ENCODE peak calls at places on chromosomes 3 and 15, in four cellular contexts. One of them, this sample, is unnamed.

GRCh38 chr3:82940124-82940523 is 1178.7 kb upstream of the GBE1 start:
- DNase-seq in GM12878: no peak
- DNase-seq in HL-60: no peak
- DNase-seq in K562: no peak
- DNase-seq in this sample: no peak

GRCh38 chr15:47404877-47405276 is 312.4 kb upstream of the SEMA6D start:
- DNase-seq in GM12878: no peak
- DNase-seq in HL-60: no peak
- DNase-seq in K562: no peak
- DNase-seq in this sample: no peak

GRCh38 chr3:150248116-150248864 is 159.8 kb upstream of the TSC22D2 start:
- DNase-seq in GM12878: no peak
- DNase-seq in HL-60: no peak
- DNase-seq in K562: no peak
- DNase-seq in this sample: no peak

GRCh38 chr3:66452247-66453040 is 48.4 kb downstream of the LRIG1 start:
- DNase-seq in GM12878: no peak
- DNase-seq in HL-60: no peak
- DNase-seq in K562: no peak
- DNase-seq in this sample: no peak

GRCh38 chr3:14487086-14487485 is 53.1 kb downstream of the GRIP2 start:
- DNase-seq in GM12878: no peak
- DNase-seq in HL-60: no peak
- DNase-seq in K562: no peak
- DNase-seq in this sample: no peak

GRCh38 chr3:89617706-89618105 is 510.3 kb downstream of the EPHA3 start:
- DNase-seq in GM12878: no peak
- DNase-seq in HL-60: no peak
- DNase-seq in K562: no peak
- DNase-seq in this sample: no peak

GRCh38 chr15:89107984-89108383 is 19.7 kb downstream of the ABHD2 start:
- DNase-seq in GM12878: no peak
- DNase-seq in HL-60: no peak
- DNase-seq in K562: no peak
- DNase-seq in this sample: no peak

GRCh38 chr3:96931491-96931890 is 117.1 kb downstream of the EPHA6 start:
- DNase-seq in GM12878: no peak
- DNase-seq in HL-60: no peak
- DNase-seq in K562: no peak
- DNase-seq in this sample: no peak

GRCh38 chr3:63625161-63625560 is 27.3 kb upstream of the SNTN start:
- DNase-seq in GM12878: no peak
- DNase-seq in HL-60: no peak
- DNase-seq in K562: no peak
- DNase-seq in this sample: no peak

GRCh38 chr3:66418432-66419052 is 82.3 kb downstream of the LRIG1 start:
- DNase-seq in GM12878: no peak
- DNase-seq in HL-60: no peak
- DNase-seq in K562: no peak
- DNase-seq in this sample: no peak

DNA sequence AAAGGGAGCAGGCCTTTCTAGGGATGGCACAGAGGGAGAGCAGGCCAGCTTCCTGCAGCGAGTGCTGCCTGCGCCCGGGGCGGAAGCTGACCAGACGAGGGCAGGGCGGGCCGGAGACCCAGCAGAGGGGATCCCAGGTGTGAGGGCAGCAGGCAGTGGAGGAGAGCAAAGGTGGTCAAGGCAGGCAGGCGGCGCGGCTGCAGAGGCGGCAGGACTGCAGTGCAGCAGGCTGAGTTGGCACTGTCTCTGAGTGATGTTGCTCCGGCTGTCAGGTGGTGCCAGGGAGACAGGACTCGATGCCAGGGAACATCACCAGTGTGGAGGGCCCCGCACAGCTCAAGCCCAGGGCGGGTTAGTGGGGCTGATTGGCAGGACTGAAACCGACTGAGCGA is 22.3 kb upstream of the PLXNA1 start:
- DNase-seq in GM12878: no peak
- DNase-seq in HL-60: no peak
- DNase-seq in K562: no peak
- DNase-seq in this sample: no peak
- TF ChIP-seq SPI1 in GM12878: no peak
- TF ChIP-seq SPI1 in HL-60: no peak
- TF ChIP-seq SPI1 in K562: no peak
- TF ChIP-seq SPI1 in this sample: no peak

DNA sequence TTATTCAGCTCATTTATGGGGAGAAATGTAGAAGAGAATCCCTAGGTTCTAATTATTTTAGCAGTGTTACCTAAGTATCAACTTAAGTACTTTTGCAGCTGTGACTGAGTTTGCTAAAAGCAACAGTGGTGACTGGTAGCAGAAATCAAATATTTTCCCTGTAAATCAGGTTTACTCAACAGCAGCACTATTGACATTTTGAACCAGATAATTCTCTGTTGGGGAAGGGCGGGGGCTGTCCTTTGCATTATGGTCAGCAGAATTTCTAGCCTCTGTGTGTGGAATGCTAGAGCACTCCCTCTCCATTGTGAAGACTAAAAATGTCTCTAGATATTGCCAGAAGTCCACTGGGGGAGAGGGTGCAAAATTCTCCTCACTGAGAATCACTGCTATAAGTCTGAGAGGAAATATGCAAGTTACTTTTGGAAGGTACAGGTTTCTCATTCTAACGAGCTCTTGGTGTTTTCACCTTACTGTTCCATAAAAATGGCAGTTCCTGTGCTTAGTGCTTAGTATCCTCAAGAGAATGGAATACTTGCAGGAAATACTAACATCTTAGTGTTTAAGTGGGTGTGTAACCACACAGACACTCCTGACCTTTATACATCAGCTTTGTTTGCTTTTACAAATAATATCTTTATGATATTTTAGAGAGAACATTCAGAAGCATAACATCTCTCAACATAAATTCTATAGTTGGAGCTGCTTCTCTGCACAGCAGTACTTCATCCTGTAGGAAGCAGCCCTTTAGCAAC is 246.4 kb upstream of the GOLIM4 start:
- DNase-seq in GM12878: no peak
- DNase-seq in HL-60: no peak
- DNase-seq in K562: no peak
- DNase-seq in this sample: no peak
- TF ChIP-seq SPI1 in GM12878: no peak
- TF ChIP-seq SPI1 in HL-60: no peak
- TF ChIP-seq SPI1 in K562: no peak
- TF ChIP-seq SPI1 in this sample: no peak

GRCh38 chr3:40768536-40768935 is 243.8 kb downstream of the ZNF621 start:
- DNase-seq in GM12878: no peak
- DNase-seq in HL-60: no peak
- DNase-seq in K562: no peak
- DNase-seq in this sample: no peak
- TF ChIP-seq SPI1 in GM12878: no peak
- TF ChIP-seq SPI1 in HL-60: no peak
- TF ChIP-seq SPI1 in K562: no peak
- TF ChIP-seq SPI1 in this sample: no peak

GRCh38 chr3:194930439-194931204 is 244.9 kb downstream of the FAM43A start:
- DNase-seq in GM12878: no peak
- DNase-seq in HL-60: peak
- DNase-seq in K562: no peak
- DNase-seq in this sample: no peak

GRCh38 chr3:194925614-194926013 is 239.9 kb downstream of the FAM43A start:
- DNase-seq in GM12878: no peak
- DNase-seq in HL-60: no peak
- DNase-seq in K562: no peak
- DNase-seq in this sample: no peak

GRCh38 chr3:194931366-194931765 is 245.7 kb downstream of the FAM43A start:
- DNase-seq in GM12878: no peak
- DNase-seq in HL-60: no peak
- DNase-seq in K562: no peak
- DNase-seq in this sample: no peak

GRCh38 chr3:194928183-194928736 is 242.6 kb downstream of the FAM43A start:
- DNase-seq in GM12878: no peak
- DNase-seq in HL-60: no peak
- DNase-seq in K562: no peak
- DNase-seq in this sample: no peak

GRCh38 chr3:194928831-194929594 is 243.3 kb downstream of the FAM43A start:
- DNase-seq in GM12878: no peak
- DNase-seq in HL-60: peak
- DNase-seq in K562: peak
- DNase-seq in this sample: no peak
- TF ChIP-seq SPI1 in GM12878: peak
- TF ChIP-seq SPI1 in HL-60: peak
- TF ChIP-seq SPI1 in K562: no peak
- TF ChIP-seq SPI1 in this sample: peak

GRCh38 chr3:105867690-105868449 is 942 bp downstream of the CBLB start:
- DNase-seq in GM12878: no peak
- DNase-seq in HL-60: no peak
- DNase-seq in K562: no peak
- DNase-seq in this sample: no peak

GRCh38 chr3:105869531-105869833 is 670 bp upstream of the CBLB start:
- DNase-seq in GM12878: no peak
- DNase-seq in HL-60: no peak
- DNase-seq in K562: no peak
- DNase-seq in this sample: no peak

GRCh38 chr3:105868745-105869530 is at the start of gene CBLB:
- DNase-seq in GM12878: peak
- DNase-seq in HL-60: peak
- DNase-seq in K562: peak
- DNase-seq in this sample: peak

GRCh38 chr3:105866656-105867653 is 1.9 kb downstream of the CBLB start:
- DNase-seq in GM12878: peak
- DNase-seq in HL-60: no peak
- DNase-seq in K562: peak
- DNase-seq in this sample: no peak

GRCh38 chr3:105868450-105868744 is 415 bp downstream of the CBLB start:
- DNase-seq in GM12878: no peak
- DNase-seq in HL-60: no peak
- DNase-seq in K562: peak
- DNase-seq in this sample: no peak
- TF ChIP-seq SPI1 in GM12878: no peak
- TF ChIP-seq SPI1 in HL-60: no peak
- TF ChIP-seq SPI1 in K562: no peak
- TF ChIP-seq SPI1 in this sample: no peak

GRCh38 chr3:184752361-184752760 is 40.5 kb upstream of the MAGEF1 start:
- DNase-seq in GM12878: no peak
- DNase-seq in HL-60: no peak
- DNase-seq in K562: no peak
- DNase-seq in this sample: no peak

GRCh38 chr3:184756151-184756681 is 44.4 kb upstream of the MAGEF1 start:
- DNase-seq in GM12878: no peak
- DNase-seq in HL-60: no peak
- DNase-seq in K562: no peak
- DNase-seq in this sample: no peak

GRCh38 chr3:184757010-184757651 is 45.3 kb upstream of the MAGEF1 start:
- DNase-seq in GM12878: no peak
- DNase-seq in HL-60: no peak
- DNase-seq in K562: no peak
- DNase-seq in this sample: no peak

GRCh38 chr3:184758056-184758455 is 46.2 kb upstream of the MAGEF1 start:
- DNase-seq in GM12878: no peak
- DNase-seq in HL-60: no peak
- DNase-seq in K562: no peak
- DNase-seq in this sample: no peak

GRCh38 chr3:184755315-184755731 is 43.5 kb upstream of the MAGEF1 start:
- DNase-seq in GM12878: no peak
- DNase-seq in HL-60: no peak
- DNase-seq in K562: no peak
- DNase-seq in this sample: no peak
- TF ChIP-seq SPI1 in GM12878: no peak
- TF ChIP-seq SPI1 in HL-60: no peak
- TF ChIP-seq SPI1 in K562: no peak
- TF ChIP-seq SPI1 in this sample: no peak

GRCh38 chr3:9673082-9673481 is 23.8 kb downstream of the MTMR14 start:
- DNase-seq in GM12878: no peak
- DNase-seq in HL-60: no peak
- DNase-seq in K562: no peak
- DNase-seq in this sample: no peak
- TF ChIP-seq SPI1 in GM12878: no peak
- TF ChIP-seq SPI1 in HL-60: no peak
- TF ChIP-seq SPI1 in K562: no peak
- TF ChIP-seq SPI1 in this sample: no peak

This sample was measured in GM12891.